ENCODE peak calls at places on chromosomes 3 and 15, in four cellular contexts. Y is HepG2, Q is upper lobe of left lung, F is SK-N-MC. P is an unnamed sample.

GRCh38 chr3:111299070-111299672 is 227.6 kb downstream of the NECTIN3 start:
- DNase-seq in Y (no peak), Q (no peak), F (no peak), P (no peak)

GRCh38 chr3:19559724-19560442 is 374.1 kb downstream of the EFHB start:
- DNase-seq in Y (no peak), Q (no peak), F (no peak), P (no peak)

GRCh38 chr15:87711011-87711410 is 545.5 kb downstream of the NTRK3 start:
- DNase-seq in Y (no peak), Q (no peak), F (no peak), P (no peak)

GRCh38 chr3:52724511-52724910 is 18.6 kb downstream of the SPCS1 start:
- DNase-seq in Y (peak), Q (no peak), F (no peak), P (no peak)

GRCh38 chr3:31290046-31290445 is 242.7 kb upstream of the STT3B start:
- DNase-seq in Y (no peak), Q (no peak), F (no peak), P (no peak)

GRCh38 chr3:16064660-16065414 is 109.6 kb upstream of the GALNT15 start:
- DNase-seq in Y (peak), Q (no peak), F (no peak), P (peak)

GRCh38 chr15:80996247-80996646 is 4.5 kb upstream of the TLNRD1 start:
- DNase-seq in Y (no peak), Q (no peak), F (no peak), P (no peak)

GRCh38 chr3:171225698-171226097 is 199.2 kb upstream of the SLC2A2 start:
- DNase-seq in Y (no peak), Q (no peak), F (peak), P (no peak)

GRCh38 chr3:116678853-116679252 is 30.7 kb upstream of the TUSC7 start:
- DNase-seq in Y (no peak), Q (peak), F (no peak), P (no peak)

GRCh38 chr3:98513136-98513535 is 9.6 kb downstream of the CLDND1 start:
- DNase-seq in Y (no peak), Q (no peak), F (no peak), P (no peak)

GRCh38 chr3:63947594-63947993 is 35.4 kb upstream of the SCAANT1 start:
- DNase-seq in Y (no peak), Q (no peak), F (no peak), P (no peak)

GRCh38 chr3:31738423-31738822 is 205.7 kb downstream of the STT3B start:
- DNase-seq in Y (no peak), Q (no peak), F (no peak), P (no peak)

GRCh38 chr3:56052219-56052618 is 416.0 kb downstream of the ERC2 start:
- DNase-seq in Y (no peak), Q (no peak), F (no peak), P (no peak)

GRCh38 chr3:48130321-48130881 is 57.8 kb downstream of the CDC25A start:
- DNase-seq in Y (no peak), Q (peak), F (no peak), P (no peak)

GRCh38 chr15:33565099-33565498 is 254.3 kb downstream of the RYR3 start:
- DNase-seq in Y (no peak), Q (no peak), F (no peak), P (no peak)

GRCh38 chr3:13022348-13023250 is 50.6 kb downstream of the IQSEC1 start:
- DNase-seq in Y (no peak), Q (peak), F (no peak), P (no peak)

GRCh38 chr15:52803543-52804306 is 13.6 kb upstream of the ONECUT1 start:
- DNase-seq in Y (no peak), Q (peak), F (no peak), P (no peak)

GRCh38 chr3:77539014-77539413 is 499.1 kb downstream of the ROBO2 start:
- DNase-seq in Y (no peak), Q (peak), F (no peak), P (no peak)

GRCh38 chr3:63644212-63644777 is 8.2 kb upstream of the SNTN start:
- DNase-seq in Y (no peak), Q (no peak), F (no peak), P (no peak)

GRCh38 chr3:114585687-114586086 is 291.9 kb downstream of the TIGIT start:
- DNase-seq in Y (no peak), Q (no peak), F (no peak), P (no peak)
- H3K27ac ChIP-seq in Y (no peak), Q (no peak), F (no peak), P (no peak)

DNA sequence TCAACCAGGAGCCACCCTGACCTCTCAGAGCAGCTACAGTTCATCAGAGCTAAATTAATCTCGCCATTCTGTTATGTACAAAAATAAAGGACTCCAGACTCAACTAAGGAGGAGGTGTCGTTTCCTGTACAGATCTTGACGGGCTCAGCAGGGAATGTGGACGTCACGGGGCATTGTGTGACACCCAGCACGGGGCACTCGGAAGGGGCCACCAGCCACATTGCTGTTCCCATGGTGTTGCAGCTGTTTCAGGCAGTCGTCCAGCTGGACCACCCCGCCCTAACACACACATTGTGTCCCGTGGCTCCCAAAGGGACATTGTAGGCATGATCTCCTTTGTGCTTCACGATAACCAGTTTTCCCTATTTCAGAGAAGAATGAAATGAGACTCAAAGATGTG is 5.6 kb downstream of the SSUH2 start:
- DNase-seq in Y (no peak), Q (no peak), F (no peak), P (no peak)
- TF ChIP-seq POLR2AphosphoS5 in Y (no peak), Q (no peak), F (no peak), P (peak)

DNA sequence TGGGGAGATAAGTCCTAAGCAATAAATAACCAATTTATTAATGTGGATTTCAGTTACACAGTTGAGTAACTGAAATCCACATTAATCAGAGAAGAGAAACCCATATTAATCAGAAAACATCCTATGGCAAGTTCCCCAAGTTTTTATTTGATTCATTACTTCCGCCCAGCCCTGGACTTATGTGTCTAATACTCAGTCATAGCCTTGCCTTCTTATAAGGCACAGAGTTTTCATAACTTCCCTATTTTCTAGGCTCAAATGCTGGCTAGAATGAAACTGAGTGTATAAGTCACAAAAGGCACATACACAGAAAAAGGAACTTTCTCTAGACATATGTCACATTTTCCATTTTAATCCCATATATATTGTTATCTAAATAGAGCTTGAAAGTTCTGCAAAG is 28.8 kb downstream of the CD47 start:
- DNase-seq in Y (no peak), Q (no peak), F (no peak), P (no peak)
- H3K27ac ChIP-seq in Y (no peak), Q (no peak), F (no peak), P (no peak)

DNA sequence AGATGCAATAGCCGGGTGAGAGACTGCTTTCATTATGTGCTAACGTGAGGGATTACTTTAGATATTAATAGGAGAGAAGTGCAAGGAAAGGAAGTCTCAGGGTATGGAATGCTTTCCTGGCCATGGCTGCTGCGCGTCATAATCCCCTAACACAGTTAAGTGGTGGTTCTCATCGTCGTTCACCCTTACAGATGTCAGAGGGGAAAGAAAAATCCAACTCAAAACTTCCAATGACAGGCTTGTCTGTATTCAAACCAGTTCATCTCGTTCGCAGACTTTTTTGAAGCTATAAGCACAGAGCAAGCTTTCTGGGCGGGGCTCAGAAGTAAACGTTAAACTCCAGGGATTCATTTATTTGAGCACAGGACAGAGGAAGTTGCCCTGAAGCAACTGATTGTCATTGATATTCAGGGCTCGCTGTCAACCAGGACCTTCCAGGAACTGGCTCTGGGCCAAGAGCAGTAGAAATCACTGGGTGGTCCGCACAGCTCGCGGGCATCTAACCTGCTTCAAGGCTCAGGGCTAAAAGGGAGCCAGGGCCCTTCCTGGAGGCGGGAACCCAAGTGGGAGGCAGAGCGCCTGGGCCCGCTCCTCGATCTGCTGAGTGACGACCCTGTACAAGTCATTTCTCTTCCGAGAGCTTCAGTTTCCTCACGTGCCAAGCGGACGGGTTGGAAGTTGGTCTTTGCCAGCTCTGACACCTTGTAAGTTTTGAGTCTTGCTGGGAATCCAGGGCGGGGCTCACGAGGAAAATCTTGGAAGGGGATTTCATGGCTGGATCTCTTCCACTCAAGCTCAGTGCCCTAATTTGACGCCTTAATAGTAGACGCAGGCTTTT is 1.1 kb upstream of the LPP start:
- DNase-seq in Y (no peak), Q (peak), F (peak), P (no peak)
- TF ChIP-seq POLR2AphosphoS5 in Y (no peak), Q (peak), F (no peak), P (peak)

P was measured in esophagus muscularis mucosa.